ENCODE peak calls at places on chromosome 15, in ten cellular contexts. D is breast epithelium, M is Peyer's patch, E is HCT116, I is GM12891, V is transverse colon, X is spleen, Z is ovary, A is IMR-90, T is A549. L is an unnamed sample.

GRCh38 chr15:59622289-59622688 is 10.7 kb downstream of the GCNT3 start:
- DNase-seq in V (peak), T (peak), A (peak), E (peak), Z (no peak), M (peak), X (peak), D (no peak), I (peak), L (peak)

GRCh38 chr15:69987492-69988482 is 109.9 kb downstream of the TLE3 start:
- DNase-seq in M (peak), A (no peak), E (no peak), D (no peak), Z (no peak), X (no peak), I (no peak), V (no peak), T (peak), L (no peak)

GRCh38 chr15:62945063-62945462 is 97.5 kb upstream of the TPM1 start:
- DNase-seq in Z (no peak), M (no peak), E (no peak), X (no peak), A (no peak), V (no peak), I (no peak), T (no peak), D (no peak), L (no peak)

GRCh38 chr15:88141490-88141889 is 115.0 kb downstream of the NTRK3 start:
- DNase-seq in V (no peak), T (no peak), X (no peak), I (no peak), D (no peak), E (no peak), Z (no peak), M (no peak), A (no peak), L (no peak)

GRCh38 chr15:67838789-67839332 is 984 bp downstream of the RNU6-1 start:
- DNase-seq in T (no peak), A (no peak), X (peak), E (no peak), Z (peak), I (no peak), M (peak), V (peak), D (no peak), L (peak)

GRCh38 chr15:80585544-80586018 is 109.5 kb upstream of the ABHD17C start:
- DNase-seq in D (no peak), M (peak), V (peak), I (no peak), A (no peak), X (no peak), T (no peak), E (peak), Z (no peak), L (no peak)

GRCh38 chr15:52252781-52253180 is 42.8 kb downstream of the MYO5C start:
- DNase-seq in E (peak), M (no peak), V (no peak), D (no peak), I (no peak), Z (no peak), T (peak), X (no peak), A (peak), L (peak)

GRCh38 chr15:29364429-29365078 is 94.9 kb upstream of the NSMCE3 start:
- DNase-seq in D (no peak), A (peak), V (no peak), X (no peak), T (peak), E (no peak), Z (no peak), M (no peak), I (no peak), L (peak)

GRCh38 chr15:68427366-68427765 is 4.6 kb downstream of the ITGA11 start:
- DNase-seq in T (no peak), Z (no peak), E (no peak), D (no peak), I (no peak), X (no peak), A (peak), M (no peak), V (no peak), L (no peak)

GRCh38 chr15:48695835-48696573 is 50.5 kb upstream of the FBN1 start:
- DNase-seq in V (no peak), A (no peak), D (no peak), X (no peak), E (no peak), T (no peak), M (no peak), Z (no peak), I (no peak), L (no peak)

GRCh38 chr15:41919954-41920538 is 26.2 kb upstream of the SPTBN5 start:
- DNase-seq in X (no peak), A (peak), M (no peak), V (no peak), D (no peak), E (no peak), T (peak), Z (peak), I (no peak), L (no peak)

GRCh38 chr15:82942691-82943090 is 9.8 kb downstream of the HOMER2 start:
- DNase-seq in E (peak), D (peak), V (no peak), T (peak), I (no peak), Z (no peak), X (peak), A (no peak), M (no peak), L (peak)

GRCh38 chr15:73716417-73716816 is 32.2 kb downstream of the CD276 start:
- DNase-seq in T (no peak), Z (no peak), V (no peak), D (no peak), I (no peak), A (no peak), E (no peak), M (no peak), X (no peak), L (no peak)

GRCh38 chr15:67839358-67839928 is 402 bp downstream of the RNU6-1 start:
- DNase-seq in I (no peak), V (no peak), E (peak), Z (peak), X (peak), A (peak), T (peak), M (no peak), D (no peak), L (no peak)

GRCh38 chr15:71386448-71387236 is 271.4 kb downstream of the THSD4 start:
- DNase-seq in I (no peak), A (peak), D (no peak), X (no peak), T (peak), V (no peak), E (no peak), M (no peak), Z (no peak), L (no peak)

GRCh38 chr15:52095597-52096262 is 16.8 kb downstream of the BCL2L10 start:
- DNase-seq in X (no peak), I (no peak), T (peak), A (peak), E (no peak), D (no peak), M (no peak), Z (no peak), V (no peak), L (no peak)

GRCh38 chr15:43329222-43329959 is 982 bp downstream of the LCMT2 start:
- DNase-seq in M (peak), D (no peak), X (peak), E (no peak), Z (peak), I (no peak), V (peak), A (peak), T (no peak), L (no peak)

GRCh38 chr15:63210151-63211051 is 21.0 kb downstream of the RAB8B start:
- DNase-seq in V (no peak), X (no peak), D (no peak), I (no peak), E (no peak), T (no peak), M (no peak), Z (no peak), A (no peak), L (no peak)

GRCh38 chr15:31271706-31272557 is 54.7 kb upstream of the KLF13 start:
- DNase-seq in D (peak), E (no peak), A (no peak), T (no peak), Z (no peak), V (no peak), M (peak), I (no peak), X (no peak), L (no peak)

GRCh38 chr15:60614028-60614427 is 135.1 kb upstream of the ICE2 start:
- DNase-seq in A (no peak), T (no peak), I (no peak), D (no peak), V (no peak), X (no peak), E (no peak), M (no peak), Z (no peak), L (no peak)

GRCh38 chr15:69074011-69074842 is 59.7 kb downstream of the NOX5 start:
- DNase-seq in A (peak), V (peak), X (no peak), Z (peak), T (peak), I (no peak), E (no peak), M (peak), D (peak), L (peak)

GRCh38 chr15:101614001-101614585 is 38.1 kb downstream of the TM2D3 start:
- DNase-seq in V (no peak), D (no peak), A (no peak), I (no peak), E (no peak), M (no peak), X (no peak), Z (no peak), T (no peak), L (no peak)

GRCh38 chr15:74632601-74633000 is 17.0 kb downstream of the CLK3 start:
- DNase-seq in T (no peak), A (no peak), V (no peak), M (no peak), Z (no peak), E (no peak), I (no peak), X (no peak), D (no peak), L (no peak)

GRCh38 chr15:41944313-41944940 is 27.9 kb downstream of the EHD4 start:
- DNase-seq in X (no peak), I (no peak), E (peak), M (no peak), V (no peak), D (no peak), Z (peak), A (peak), T (peak), L (peak)

GRCh38 chr15:44573386-44573785 is 36.4 kb downstream of the EIF3J start:
- DNase-seq in T (no peak), V (no peak), D (no peak), Z (no peak), M (no peak), A (peak), E (no peak), X (no peak), I (no peak), L (no peak)

GRCh38 chr15:96147267-96147666 is 183.2 kb upstream of the NR2F2 start:
- DNase-seq in X (no peak), I (no peak), Z (no peak), D (no peak), A (no peak), E (no peak), V (no peak), M (no peak), T (no peak), L (no peak)

GRCh38 chr15:75232826-75233503 is 25.2 kb upstream of the GOLGA6C start:
- DNase-seq in D (no peak), E (no peak), I (peak), X (peak), A (no peak), Z (no peak), M (no peak), V (peak), T (no peak), L (no peak)

GRCh38 chr15:57586661-57587404 is 4.9 kb upstream of the MYZAP start:
- DNase-seq in X (no peak), E (no peak), Z (no peak), D (no peak), T (no peak), M (no peak), I (no peak), A (no peak), V (no peak), L (no peak)

GRCh38 chr15:35000511-35000910 is 12.4 kb upstream of the ZNF770 start:
- DNase-seq in T (peak), D (no peak), E (peak), V (no peak), I (no peak), X (no peak), A (peak), Z (no peak), M (no peak), L (peak)

GRCh38 chr15:59886476-59886875 is 117.6 kb upstream of the FOXB1 start:
- DNase-seq in V (no peak), Z (no peak), E (no peak), T (no peak), D (no peak), M (no peak), X (no peak), A (no peak), I (no peak), L (no peak)

GRCh38 chr15:48336940-48337339 is 5.7 kb downstream of the DUT start:
- DNase-seq in X (no peak), I (no peak), T (no peak), M (no peak), Z (no peak), D (no peak), A (peak), V (no peak), E (peak), L (no peak)

GRCh38 chr15:36156855-36157521 is 422.4 kb upstream of the CDIN1 start:
- DNase-seq in M (peak), I (no peak), A (peak), Z (no peak), D (no peak), X (no peak), E (no peak), V (peak), T (peak), L (no peak)

GRCh38 chr15:63212050-63212973 is 22.9 kb downstream of the RAB8B start:
- DNase-seq in Z (no peak), E (no peak), M (no peak), I (no peak), T (no peak), D (no peak), V (no peak), X (no peak), A (peak), L (no peak)

GRCh38 chr15:70875001-70875782 is 17.0 kb downstream of the THAP10 start:
- DNase-seq in I (no peak), V (no peak), T (peak), X (no peak), E (no peak), M (no peak), Z (no peak), D (no peak), A (peak), L (no peak)

GRCh38 chr15:26674467-26674866 is 98.4 kb downstream of the GABRB3 start:
- DNase-seq in V (no peak), M (no peak), I (no peak), A (no peak), T (no peak), E (no peak), X (no peak), Z (no peak), D (no peak), L (no peak)

GRCh38 chr15:69906256-69907185 is 191.2 kb downstream of the TLE3 start:
- DNase-seq in X (no peak), A (no peak), E (no peak), Z (no peak), V (no peak), D (no peak), I (no peak), T (no peak), M (no peak), L (no peak)

GRCh38 chr15:66706225-66706732 is 4.2 kb downstream of the SMAD6 start:
- DNase-seq in M (peak), X (no peak), Z (no peak), I (no peak), E (no peak), T (peak), D (no peak), A (peak), V (no peak), L (no peak)

GRCh38 chr15:69735126-69735525 is 282.5 kb downstream of the RPLP1 start:
- DNase-seq in T (no peak), X (no peak), A (no peak), D (no peak), I (no peak), V (no peak), E (no peak), M (no peak), Z (no peak), L (no peak)

GRCh38 chr15:45734244-45734643 is 99.4 kb downstream of the SQOR start:
- DNase-seq in Z (no peak), V (no peak), A (no peak), M (no peak), E (no peak), X (no peak), I (no peak), D (no peak), T (no peak), L (no peak)
- TF ChIP-seq POLR2A in Z (no peak), V (no peak), A (no peak), M (no peak), E (no peak), X (no peak), I (no peak), D (no peak), T (no peak), L (no peak)

GRCh38 chr15:90934949-90935751 is at the start of gene UNC45A:
- DNase-seq in E (peak), V (peak), D (peak), Z (peak), T (peak), X (peak), A (peak), I (peak), M (peak), L (peak)
- TF ChIP-seq POLR2A in E (peak), V (peak), D (no peak), Z (peak), T (peak), X (no peak), A (peak), I (no peak), M (peak), L (peak)

GRCh38 chr15:51077565-51078153 is 17.0 kb downstream of the TNFAIP8L3 start:
- DNase-seq in T (no peak), Z (peak), A (no peak), I (peak), M (peak), V (peak), E (no peak), D (no peak), X (peak), L (no peak)
- TF ChIP-seq POLR2A in T (no peak), Z (peak), A (no peak), I (no peak), M (no peak), V (no peak), E (no peak), D (no peak), X (no peak), L (no peak)

DNA sequence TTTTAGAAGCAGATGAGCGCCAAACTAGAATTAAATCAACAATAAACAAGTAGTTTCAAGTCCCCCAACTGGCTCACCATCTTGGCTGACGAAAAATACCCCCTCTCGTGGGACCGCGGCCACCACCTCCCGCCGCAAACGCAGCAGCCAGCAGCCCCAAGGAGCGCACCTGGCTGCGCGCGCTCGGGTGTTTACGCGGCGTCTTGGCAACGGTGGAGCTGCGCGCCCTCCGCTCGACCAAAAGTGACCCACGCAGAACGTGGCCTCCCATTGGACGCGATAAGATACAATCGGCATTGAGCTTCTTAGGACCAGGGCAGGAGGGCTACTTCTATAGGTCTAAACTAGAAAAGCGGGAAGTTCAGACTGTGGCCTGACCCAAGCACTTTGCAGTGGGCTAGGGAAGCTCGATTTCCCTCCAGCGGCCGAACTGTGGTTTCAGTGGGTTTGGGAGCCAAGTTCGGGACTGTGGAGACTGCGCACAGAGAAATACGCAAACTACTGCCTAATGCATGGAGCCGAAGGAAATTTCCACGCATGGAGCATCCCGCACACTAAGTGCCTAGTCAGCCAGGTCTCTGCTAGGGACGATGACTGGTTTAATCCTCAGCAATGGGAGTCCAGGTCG is at the start of gene MNS1:
- DNase-seq in T (peak), V (peak), M (peak), Z (peak), A (peak), E (peak), I (peak), D (peak), X (peak), L (peak)
- TF ChIP-seq POLR2A in T (peak), V (no peak), M (no peak), Z (no peak), A (no peak), E (no peak), I (peak), D (no peak), X (no peak), L (peak)

DNA sequence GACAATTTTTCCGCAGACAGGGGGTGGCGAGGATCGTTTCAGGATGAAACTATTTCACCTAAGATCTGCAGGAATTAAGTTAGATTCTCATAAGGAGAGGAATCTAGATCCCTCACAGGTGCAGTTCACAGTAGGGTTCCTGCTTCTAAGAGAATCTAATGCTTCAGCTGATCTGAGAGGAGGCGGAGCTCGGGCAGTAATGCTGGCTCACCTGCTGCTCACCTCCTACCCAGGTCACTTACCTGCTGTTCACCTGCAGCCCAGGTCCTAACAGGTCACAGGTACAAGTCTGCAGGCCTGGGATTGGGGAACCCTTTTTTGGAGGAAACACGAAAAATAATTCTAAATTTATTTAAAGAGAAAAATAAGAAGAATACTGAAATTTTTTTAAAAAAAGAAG is 406.8 kb downstream of the MCTP2 start:
- DNase-seq in I (no peak), X (no peak), D (no peak), T (no peak), Z (no peak), A (no peak), M (no peak), E (no peak), V (no peak), L (no peak)
- TF ChIP-seq POLR2A in I (no peak), X (no peak), D (no peak), T (no peak), Z (no peak), A (no peak), M (no peak), E (no peak), V (no peak), L (no peak)

GRCh38 chr15:38453971-38454686 is at the start of gene FAM98B:
- DNase-seq in Z (peak), A (peak), D (peak), I (peak), M (peak), T (peak), X (peak), E (peak), V (peak), L (peak)
- TF ChIP-seq POLR2A in Z (peak), A (peak), D (no peak), I (peak), M (no peak), T (peak), X (peak), E (peak), V (peak), L (no peak)

GRCh38 chr15:24146251-24146650 is 459.1 kb upstream of the NDN start:
- DNase-seq in T (no peak), V (no peak), I (no peak), M (no peak), Z (no peak), D (no peak), E (no peak), A (no peak), X (no peak), L (no peak)

DNA sequence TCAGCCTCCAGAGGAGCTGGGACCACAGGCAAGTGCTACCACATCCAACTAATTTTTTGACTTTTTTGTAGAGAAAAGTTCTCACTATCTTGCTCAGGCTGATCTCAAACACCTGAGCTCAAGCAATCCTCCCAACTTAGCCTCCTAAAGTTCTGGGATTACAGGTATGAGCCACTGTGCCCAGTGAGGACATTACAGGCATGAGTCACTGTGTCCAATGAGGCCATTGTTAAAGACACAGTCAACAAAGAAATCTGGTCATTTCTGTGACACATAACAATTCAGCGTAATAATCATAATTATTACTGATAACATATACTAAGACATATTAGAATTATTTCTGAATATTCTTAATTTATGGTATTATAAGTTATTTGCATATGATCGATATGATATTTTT is 463.4 kb upstream of the NDN start:
- DNase-seq in I (no peak), A (no peak), V (no peak), Z (no peak), M (no peak), T (no peak), X (no peak), E (no peak), D (no peak), L (no peak)
- TF ChIP-seq POLR2A in I (no peak), A (no peak), V (no peak), Z (no peak), M (no peak), T (no peak), X (no peak), E (no peak), D (no peak), L (no peak)

GRCh38 chr15:40564591-40565332 is at the start of gene CCDC32:
- DNase-seq in A (peak), M (peak), V (peak), Z (peak), T (peak), X (peak), I (peak), D (peak), E (peak), L (peak)
- TF ChIP-seq POLR2A in A (peak), M (peak), V (peak), Z (peak), T (peak), X (peak), I (peak), D (peak), E (no peak), L (peak)

L was measured in H54.